ENCODE peak calls at places on chromosomes 6 and 20, in five cellular contexts. F is BE2C, I is upper lobe of right lung, G is thoracic aorta, L is left ventricle myocardium inferior. R is an unnamed sample.

GRCh38 chr6:93675856-93676255 is 256.5 kb upstream of the EPHA7 start:
- DNase-seq in I (no peak), F (no peak), G (no peak), L (no peak), R (no peak)

GRCh38 chr6:165599121-165599520 is 63.9 kb downstream of the PDE10A start:
- DNase-seq in G (no peak), F (no peak), I (no peak), L (no peak), R (no peak)

GRCh38 chr6:150119256-150119655 is 23.6 kb upstream of the PPP1R14C start:
- DNase-seq in L (no peak), I (no peak), G (no peak), F (no peak), R (no peak)

GRCh38 chr20:17797163-17797562 is 97.4 kb downstream of the BANF2 start:
- DNase-seq in L (no peak), I (no peak), F (no peak), G (no peak), R (no peak)

GRCh38 chr20:32350421-32350820 is 7.7 kb upstream of the ASXL1 start:
- DNase-seq in G (no peak), L (no peak), F (no peak), I (no peak), R (no peak)

GRCh38 chr6:96814581-96814980 is 22.7 kb downstream of the GPR63 start:
- DNase-seq in I (no peak), L (no peak), F (no peak), G (no peak), R (no peak)

GRCh38 chr6:37690964-37691735 is 6.5 kb downstream of the MDGA1 start:
- DNase-seq in L (no peak), F (no peak), G (no peak), I (no peak), R (no peak)

GRCh38 chr6:134373282-134373922 is 55.5 kb upstream of the SGK1 start:
- DNase-seq in L (peak), F (no peak), G (peak), I (no peak), R (no peak)

GRCh38 chr6:107179004-107179403 is 63.7 kb upstream of the BEND3 start:
- DNase-seq in G (no peak), L (no peak), F (peak), I (no peak), R (no peak)

GRCh38 chr20:62496525-62497218 is 20.9 kb upstream of the GATA5 start:
- DNase-seq in I (no peak), F (peak), G (no peak), L (no peak), R (peak)

GRCh38 chr6:144104898-144105487 is 9.6 kb upstream of the SF3B5 start:
- DNase-seq in G (no peak), F (peak), L (no peak), I (no peak), R (peak)

GRCh38 chr6:45738057-45738455 is 277.6 kb downstream of the CLIC5 start:
- DNase-seq in F (no peak), G (no peak), L (no peak), I (no peak), R (no peak)

GRCh38 chr20:51712501-51713212 is 55.5 kb downstream of the ATP9A start:
- DNase-seq in L (no peak), I (no peak), G (no peak), F (no peak), R (peak)

GRCh38 chr20:38894091-38894847 is 31.9 kb upstream of the FAM83D start:
- DNase-seq in L (peak), F (no peak), I (no peak), G (no peak), R (no peak)

GRCh38 chr6:2799936-2800527 is 34.8 kb downstream of the WRNIP1 start:
- DNase-seq in G (no peak), F (no peak), L (no peak), I (no peak), R (no peak)

GRCh38 chr6:144317736-144318135 is 32.6 kb downstream of the UTRN start:
- DNase-seq in G (no peak), F (no peak), I (no peak), L (no peak), R (no peak)

GRCh38 chr6:109701774-109702173 is 10.7 kb downstream of the FIG4 start:
- DNase-seq in I (no peak), F (no peak), L (no peak), G (no peak), R (no peak)

GRCh38 chr6:100514603-100515002 is 49.9 kb upstream of the SIM1 start:
- DNase-seq in G (no peak), I (no peak), F (no peak), L (no peak), R (no peak)

GRCh38 chr20:33685328-33686007 is 717 bp downstream of the E2F1 start:
- DNase-seq in I (no peak), F (peak), L (no peak), G (no peak), R (no peak)

GRCh38 chr6:40395066-40395697 is 192.0 kb downstream of the LRFN2 start:
- DNase-seq in G (no peak), F (peak), I (no peak), L (no peak), R (no peak)

GRCh38 chr20:57323034-57323433 is 6.6 kb upstream of the SPO11 start:
- DNase-seq in I (no peak), F (no peak), L (no peak), G (no peak), R (no peak)

GRCh38 chr20:17287503-17287902 is 60.7 kb downstream of the PCSK2 start:
- DNase-seq in F (peak), I (no peak), L (no peak), G (no peak), R (no peak)

GRCh38 chr6:38525888-38526287 is 113.8 kb downstream of the BTBD9 start:
- DNase-seq in F (no peak), L (no peak), G (no peak), I (no peak), R (no peak)

GRCh38 chr6:109783245-109783990 is 92.3 kb downstream of the FIG4 start:
- DNase-seq in L (no peak), I (no peak), F (no peak), G (no peak), R (peak)

GRCh38 chr6:72386324-72386723 is 235.5 kb upstream of the KCNQ5 start:
- DNase-seq in G (no peak), I (no peak), F (no peak), L (no peak), R (no peak)

GRCh38 chr6:125445054-125445453 is 143.3 kb upstream of the HDDC2 start:
- DNase-seq in G (no peak), I (no peak), L (no peak), F (no peak), R (no peak)

GRCh38 chr20:38201356-38201755 is 36.3 kb upstream of the TGM2 start:
- DNase-seq in I (peak), L (no peak), F (peak), G (no peak), R (no peak)

GRCh38 chr6:141561154-141561553 is 571.6 kb upstream of the GJE1 start:
- DNase-seq in I (no peak), L (no peak), F (no peak), G (no peak), R (no peak)

GRCh38 chr20:19431308-19431685 is 218.9 kb downstream of the SLC24A3 start:
- DNase-seq in F (no peak), L (no peak), I (no peak), G (no peak), R (no peak)

GRCh38 chr6:159984268-159984786 is 15.4 kb downstream of the IGF2R start:
- DNase-seq in I (no peak), L (no peak), G (no peak), F (no peak), R (no peak)

GRCh38 chr20:34834459-34834893 is 9.0 kb upstream of the NCOA6 start:
- DNase-seq in F (no peak), I (no peak), G (no peak), L (no peak), R (no peak)

GRCh38 chr6:34178361-34179105 is 32.6 kb upstream of the GRM4 start:
- DNase-seq in G (no peak), L (no peak), I (peak), F (no peak), R (no peak)

GRCh38 chr6:132369526-132369925 is 31.7 kb downstream of the MOXD1 start:
- DNase-seq in F (no peak), L (no peak), I (no peak), G (no peak), R (no peak)

DNA sequence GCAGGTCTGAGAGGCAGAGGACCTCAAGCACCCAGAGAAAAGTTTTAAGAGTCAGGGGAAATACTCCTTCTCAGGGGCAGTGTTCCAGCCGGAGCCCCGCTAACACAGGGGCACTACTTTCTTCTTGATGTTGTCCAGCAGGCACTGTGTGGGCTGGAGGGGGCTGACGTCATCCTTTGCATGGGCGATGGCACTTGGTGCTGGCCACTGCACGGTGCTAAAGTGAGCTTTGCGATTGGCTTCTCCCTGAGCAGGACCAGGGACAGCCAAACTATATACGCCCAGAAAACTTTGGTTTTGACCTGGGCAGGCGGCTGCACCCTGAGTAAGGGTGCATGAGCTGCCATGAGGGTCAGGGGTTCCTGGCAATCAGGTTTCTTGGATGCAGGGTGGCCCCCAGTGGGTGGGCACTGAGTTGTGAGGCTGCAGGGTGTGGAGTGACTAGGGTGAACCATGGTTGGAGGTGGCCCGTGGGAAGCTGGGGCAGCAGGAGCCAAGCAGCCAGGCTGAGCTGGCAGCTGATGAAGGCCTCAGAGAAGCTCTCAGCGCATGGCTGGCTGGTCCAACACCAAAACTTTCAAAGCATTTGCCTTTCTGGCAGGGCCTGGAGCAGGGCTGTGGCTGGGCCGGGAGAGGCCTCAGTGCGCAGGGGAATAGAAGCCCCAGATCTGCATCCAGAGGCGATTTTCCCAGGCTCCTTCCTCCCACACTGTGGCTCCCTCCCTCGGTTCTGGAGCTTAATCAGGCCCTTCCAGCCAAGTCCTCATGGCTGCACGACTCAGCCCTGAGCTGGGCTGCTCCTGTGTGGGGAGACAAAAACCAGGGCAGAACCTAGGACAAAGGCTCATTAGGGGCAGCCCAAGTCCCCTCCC is 18.3 kb downstream of the MRPS18A start:
- DNase-seq in L (peak), F (peak), I (no peak), G (peak), R (no peak)
- TF ChIP-seq CTCF in L (no peak), F (no peak), I (no peak), G (no peak), R (no peak)

GRCh38 chr6:54619102-54619501 is 227.5 kb upstream of the FAM83B start:
- DNase-seq in L (no peak), F (no peak), G (no peak), I (no peak), R (no peak)

GRCh38 chr6:54624216-54624615 is 222.4 kb upstream of the FAM83B start:
- DNase-seq in G (no peak), F (no peak), I (no peak), L (no peak), R (no peak)

GRCh38 chr6:54618597-54618996 is 228.0 kb upstream of the FAM83B start:
- DNase-seq in F (no peak), L (no peak), I (no peak), G (no peak), R (no peak)

GRCh38 chr6:54624779-54625178 is 221.8 kb upstream of the FAM83B start:
- DNase-seq in L (no peak), I (no peak), G (no peak), F (no peak), R (no peak)

GRCh38 chr6:54621285-54621684 is 225.3 kb upstream of the FAM83B start:
- DNase-seq in L (no peak), I (no peak), G (no peak), F (no peak), R (peak)
- TF ChIP-seq CTCF in L (no peak), I (no peak), G (peak), F (peak), R (peak)

DNA sequence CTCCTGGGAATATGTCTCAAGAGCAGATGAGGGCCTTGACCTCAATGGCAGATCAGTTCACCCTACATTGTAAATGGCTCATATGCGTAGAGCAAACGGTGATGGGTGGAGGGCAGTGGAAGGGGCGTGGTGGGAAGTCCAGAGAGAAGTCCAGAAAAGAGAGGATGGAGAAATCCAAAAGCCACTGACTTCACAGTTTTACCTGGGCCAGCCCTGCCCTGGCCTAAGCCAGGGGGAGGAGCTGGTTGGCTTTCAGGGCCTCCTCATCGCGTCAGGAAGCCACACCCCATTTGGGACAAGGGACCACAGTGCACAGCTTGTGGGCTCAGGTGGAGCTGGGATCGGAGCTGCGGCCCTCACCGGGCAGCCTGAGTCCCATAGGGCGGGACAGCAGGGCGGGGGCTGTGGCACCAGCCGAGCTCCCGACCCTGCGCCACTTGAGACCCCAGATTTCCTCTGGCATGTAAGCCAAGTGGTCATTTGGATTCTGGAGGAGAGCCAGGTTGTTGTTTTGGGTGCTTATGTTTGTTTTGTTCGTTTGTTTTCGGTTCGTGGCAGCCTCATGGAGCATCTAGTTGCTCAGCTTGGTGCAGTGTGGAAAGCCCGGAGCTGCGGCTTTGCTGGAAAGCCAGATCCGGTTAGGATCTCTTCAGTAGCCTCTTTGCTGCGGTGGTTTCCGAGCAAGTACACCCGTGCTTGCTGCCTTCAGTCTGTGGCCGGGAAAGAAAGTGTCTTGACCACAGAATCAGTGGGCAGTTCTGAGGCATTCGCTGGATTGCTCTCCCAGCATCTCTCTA is 42.2 kb downstream of the RIOK1 start:
- DNase-seq in I (no peak), F (no peak), G (no peak), L (no peak), R (no peak)
- TF ChIP-seq CTCF in I (no peak), F (no peak), G (no peak), L (no peak), R (no peak)

GRCh38 chr6:106083618-106084017 is 2.5 kb upstream of the PRDM1 start:
- DNase-seq in I (no peak), L (no peak), G (no peak), F (no peak), R (no peak)

GRCh38 chr6:106082735-106083398 is 3.3 kb upstream of the PRDM1 start:
- DNase-seq in G (no peak), F (no peak), L (no peak), I (no peak), R (no peak)

GRCh38 chr6:106085687-106085983 is 501 bp upstream of the PRDM1 start:
- DNase-seq in I (no peak), L (no peak), G (no peak), F (no peak), R (no peak)

GRCh38 chr6:106084973-106085686 is 1.0 kb upstream of the PRDM1 start:
- DNase-seq in F (no peak), G (no peak), I (no peak), L (no peak), R (peak)

GRCh38 chr6:106084106-106084963 is 1.8 kb upstream of the PRDM1 start:
- DNase-seq in F (peak), I (no peak), G (no peak), L (no peak), R (peak)
- TF ChIP-seq CTCF in F (peak), I (peak), G (no peak), L (peak), R (peak)

GRCh38 chr20:3449319-3449718 is 21.5 kb upstream of the ATRN start:
- DNase-seq in L (no peak), G (no peak), F (no peak), I (no peak), R (no peak)

GRCh38 chr20:3452127-3452526 is 18.7 kb upstream of the ATRN start:
- DNase-seq in I (no peak), G (no peak), F (no peak), L (no peak), R (no peak)

GRCh38 chr20:3454821-3455220 is 16.0 kb upstream of the ATRN start:
- DNase-seq in L (no peak), G (no peak), I (no peak), F (no peak), R (no peak)

GRCh38 chr20:3456648-3457047 is 14.2 kb upstream of the ATRN start:
- DNase-seq in G (no peak), F (no peak), I (no peak), L (no peak), R (no peak)

DNA sequence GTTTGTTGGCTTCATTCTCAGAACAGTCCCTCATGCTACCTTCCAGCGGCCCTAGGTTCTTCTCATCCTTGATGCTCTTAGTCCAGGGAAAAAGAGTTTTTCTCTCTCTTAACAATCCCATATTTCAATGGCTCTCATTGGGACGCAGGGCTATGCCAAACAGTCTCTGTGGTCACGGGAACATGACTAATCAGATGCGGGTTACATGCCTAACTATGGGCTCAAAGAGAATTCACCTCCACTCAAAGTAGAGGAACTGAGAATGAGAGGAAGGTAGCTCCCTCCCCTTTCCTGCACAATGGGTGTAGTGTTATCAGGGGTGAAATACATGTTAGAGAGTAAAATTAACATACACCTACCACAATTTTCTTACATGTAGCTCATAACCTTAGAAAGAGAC is 18.1 kb upstream of the ATRN start:
- DNase-seq in L (no peak), F (no peak), I (no peak), G (no peak), R (no peak)
- TF ChIP-seq CTCF in L (no peak), F (no peak), I (no peak), G (no peak), R (no peak)

DNA sequence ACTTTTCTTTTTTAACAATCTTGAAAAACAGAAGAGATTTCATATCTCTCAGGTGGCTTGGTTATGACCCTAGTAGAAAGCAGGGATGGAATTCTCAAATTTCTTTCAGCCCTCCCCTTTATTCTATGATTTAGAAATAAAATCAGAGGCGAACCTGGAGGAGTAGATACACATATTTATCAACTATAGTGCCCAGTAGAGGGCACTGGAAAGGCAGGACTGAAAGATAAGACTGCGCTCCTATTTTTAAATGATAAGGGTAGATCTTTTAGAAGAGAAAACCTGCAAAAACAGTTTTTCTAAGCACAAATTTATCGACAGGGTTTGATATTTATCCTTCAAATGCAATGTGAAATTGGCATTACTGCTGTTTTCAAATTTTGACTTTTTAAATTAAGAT is 1296.6 kb downstream of the EPHA7 start:
- DNase-seq in I (no peak), L (no peak), G (no peak), F (peak), R (no peak)
- TF ChIP-seq CTCF in I (peak), L (peak), G (peak), F (peak), R (peak)

GRCh38 chr20:49593441-49594142 is 25.7 kb upstream of the PTGIS start:
- DNase-seq in G (no peak), L (no peak), I (no peak), F (no peak), R (no peak)

GRCh38 chr20:49594143-49594928 is 26.4 kb upstream of the PTGIS start:
- DNase-seq in G (no peak), L (peak), I (no peak), F (no peak), R (no peak)

GRCh38 chr20:49594929-49595311 is 27.0 kb upstream of the PTGIS start:
- DNase-seq in F (no peak), I (no peak), L (no peak), G (no peak), R (no peak)

GRCh38 chr20:49595811-49596545 is 28.0 kb upstream of the PTGIS start:
- DNase-seq in I (no peak), G (no peak), L (no peak), F (no peak), R (no peak)

DNA sequence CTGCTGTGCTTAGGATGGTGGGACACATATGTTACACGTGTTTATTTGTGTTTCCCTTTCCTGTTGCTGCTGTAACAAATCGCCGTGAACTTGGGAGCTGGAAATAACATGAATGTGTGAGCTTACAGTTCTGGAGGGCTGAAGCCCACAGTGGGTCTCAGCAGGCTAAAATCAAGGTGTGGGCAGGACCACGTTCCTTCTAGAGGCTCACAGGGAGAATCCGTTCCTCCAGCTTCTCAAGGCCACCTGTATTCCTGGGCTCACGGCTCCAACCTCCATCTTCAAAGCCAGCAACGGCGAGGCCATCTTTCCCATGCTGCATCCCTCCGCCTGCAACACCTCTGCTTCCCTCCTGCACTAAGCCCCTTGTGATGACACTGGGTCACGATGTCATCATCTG is 27.4 kb upstream of the PTGIS start:
- DNase-seq in G (no peak), F (no peak), I (no peak), L (no peak), R (no peak)
- TF ChIP-seq CTCF in G (no peak), F (no peak), I (no peak), L (no peak), R (no peak)